ENCODE peak calls at places on chromosomes 2 and 18, in nine cellular contexts. P is aorta, A is gastrocnemius medialis, F is mesendoderm, L is GM12878, W is Karpas-422, N is tibial artery, M is HCT116, X is trophoblast cell. V is an unnamed sample.

GRCh38 chr2:121356058-121356640 is 71.1 kb upstream of the TFCP2L1 start:
- DNase-seq in X (peak; percentile 78), N (no peak), W (peak; percentile 77), A (no peak), L (no peak), M (peak; percentile 48), F (peak; percentile 84), P (no peak), V (peak; percentile 61)

GRCh38 chr2:70553334-70553583 is 367 bp downstream of the TGFA start:
- DNase-seq in L (no peak), W (no peak), X (no peak), M (no peak), F (peak; percentile 63), A (no peak), N (no peak), P (no peak), V (no peak)

GRCh38 chr2:237685408-237685807 is 58.0 kb downstream of the LRRFIP1 start:
- DNase-seq in A (no peak), L (no peak), W (no peak), M (no peak), F (peak; percentile 83), X (no peak), P (no peak), N (no peak), V (no peak)

GRCh38 chr18:6874316-6874715 is 144.8 kb downstream of the ARHGAP28 start:
- DNase-seq in A (no peak), W (no peak), F (no peak), M (no peak), P (no peak), X (no peak), N (no peak), L (no peak), V (no peak)

GRCh38 chr18:44725300-44726096 is 44.8 kb downstream of the SETBP1 start:
- DNase-seq in N (no peak), F (peak; percentile 45), A (no peak), X (no peak), M (no peak), P (peak; percentile 84), W (no peak), L (peak; percentile 71), V (no peak)

GRCh38 chr2:43225093-43225787 is 1.2 kb downstream of the ZFP36L2 start:
- DNase-seq in L (no peak), W (peak; percentile 72), M (no peak), F (peak; percentile 79), P (peak; percentile 84), N (peak; percentile 81), A (peak; percentile 57), X (no peak), V (no peak)

GRCh38 chr2:160228141-160228963 is 28.3 kb upstream of the ITGB6 start:
- DNase-seq in P (no peak), F (no peak), A (no peak), X (no peak), N (no peak), W (no peak), M (no peak), L (no peak), V (no peak)

GRCh38 chr2:157789933-157790511 is 86.1 kb downstream of the ACVR1 start:
- DNase-seq in W (no peak), P (peak; percentile 79), F (peak; percentile 25), A (peak; percentile 94), M (no peak), X (no peak), L (no peak), N (peak; percentile 84), V (no peak)

GRCh38 chr2:47899915-47900314 is 6.4 kb downstream of the FBXO11 start:
- DNase-seq in X (no peak), A (no peak), P (no peak), W (no peak), F (peak; percentile 65), L (no peak), N (no peak), M (no peak), V (no peak)

GRCh38 chr2:167134381-167135072 is 246.2 kb downstream of the XIRP2 start:
- DNase-seq in P (no peak), N (no peak), X (no peak), A (no peak), W (no peak), F (peak; percentile 19), M (no peak), L (no peak), V (no peak)

GRCh38 chr18:22930089-22930713 is 2.9 kb upstream of the RBBP8 start:
- DNase-seq in F (peak; percentile 75), X (peak; percentile 74), W (peak; percentile 91), P (peak; percentile 88), L (no peak), M (peak; percentile 57), N (peak; percentile 79), A (peak; percentile 29), V (peak; percentile 67)

GRCh38 chr2:150438654-150439053 is 48.8 kb downstream of the RND3 start:
- DNase-seq in M (no peak), N (no peak), W (no peak), X (no peak), L (no peak), A (no peak), F (no peak), P (no peak), V (no peak)

GRCh38 chr18:28425886-28426285 is 249.0 kb upstream of the CDH2 start:
- DNase-seq in W (no peak), L (no peak), M (no peak), N (no peak), A (no peak), X (no peak), F (no peak), P (no peak), V (no peak)

GRCh38 chr2:172084484-172084733 is 898 bp upstream of the DLX1 start:
- DNase-seq in F (peak; percentile 66), A (no peak), L (no peak), N (no peak), X (no peak), M (no peak), P (no peak), W (no peak), V (no peak)

DNA sequence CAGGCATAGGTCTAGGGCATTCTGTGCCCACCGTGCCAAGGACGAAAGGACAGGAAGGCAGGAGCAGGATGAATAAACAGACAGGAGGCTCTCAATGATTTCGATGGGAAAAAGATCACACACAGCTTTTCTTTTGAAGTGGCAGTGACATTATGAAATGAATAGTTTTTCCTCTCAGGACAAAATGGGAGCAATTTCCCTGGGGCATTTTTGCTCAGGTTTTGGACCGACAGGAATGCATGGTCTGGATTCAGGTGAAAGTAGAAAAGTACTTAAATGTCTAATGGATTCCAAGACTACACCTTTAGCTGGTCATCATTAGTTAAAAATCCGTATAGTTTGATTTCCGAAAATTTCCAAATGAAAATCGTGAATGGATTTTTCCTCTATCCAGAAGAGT is 68.7 kb upstream of the STAM2 start:
- DNase-seq in L (no peak), X (peak; percentile 94), N (no peak), P (no peak), F (no peak), W (no peak), A (no peak), M (no peak), V (no peak)
- H3K27ac ChIP-seq in L (no peak overlapping the region), X (peak overlapping the region; percentile 79), N (peak overlapping the region; percentile 15), P (no peak overlapping the region), F (no peak overlapping the region), W (no peak overlapping the region), A (no peak overlapping the region), M (no peak overlapping the region), V (no peak overlapping the region)

GRCh38 chr2:151729416-151729811 is 4.9 kb downstream of the NEB start:
- DNase-seq in N (no peak), P (no peak), M (no peak), L (no peak), X (no peak), W (no peak), F (no peak), A (no peak), V (no peak)

GRCh38 chr2:151729837-151730236 is 4.4 kb downstream of the NEB start:
- DNase-seq in F (no peak), N (no peak), P (no peak), A (no peak), W (no peak), X (no peak), M (no peak), L (no peak), V (no peak)

GRCh38 chr2:151728736-151729415 is 5.4 kb downstream of the NEB start:
- DNase-seq in M (no peak), N (no peak), A (peak; percentile 46), X (no peak), P (no peak), F (peak; percentile 55), L (no peak), W (no peak), V (no peak)

GRCh38 chr2:151727593-151728552 is 6.4 kb downstream of the NEB start:
- DNase-seq in M (no peak), X (no peak), P (no peak), F (no peak), A (peak; percentile 69), L (no peak), W (no peak), N (no peak), V (no peak)

GRCh38 chr2:151730242-151730975 is 3.9 kb downstream of the NEB start:
- DNase-seq in L (no peak), A (peak; percentile 62), N (no peak), F (peak; percentile 49), P (no peak), M (no peak), W (no peak), X (no peak), V (no peak)
- H3K27ac ChIP-seq in L (no peak overlapping the region), A (peak overlapping the region; percentile 93), N (no peak overlapping the region), F (no peak overlapping the region), P (no peak overlapping the region), M (no peak overlapping the region), W (no peak overlapping the region), X (no peak overlapping the region), V (no peak overlapping the region)

GRCh38 chr2:218399391-218400166 is at the start of gene CTDSP1:
- DNase-seq in W (peak; percentile 98), X (peak; percentile 90), L (peak; percentile 73), N (peak; percentile 98), A (peak; percentile 96), P (peak; percentile 99), F (peak; percentile 98), M (peak; percentile 88), V (peak; percentile 91)
- H3K27ac ChIP-seq in W (peak within 1 kb of the TSS; percentile 86), X (peak within 1 kb of the TSS; percentile 86), L (peak within 1 kb of the TSS; percentile 96), N (peak within 1 kb of the TSS; percentile 100), A (peak within 1 kb of the TSS; percentile 99), P (peak within 1 kb of the TSS; percentile 90), F (peak within 1 kb of the TSS; percentile 68), M (peak within 1 kb of the TSS; percentile 99), V (no peak within 1 kb of the TSS)

GRCh38 chr2:165874445-165875039 is 79.0 kb downstream of the TTC21B start:
- DNase-seq in X (peak; percentile 9), A (no peak), N (no peak), P (no peak), W (peak; percentile 94), M (peak; percentile 28), F (peak; percentile 82), L (peak; percentile 36), V (peak; percentile 13)

GRCh38 chr2:165872101-165872791 is 78.2 kb upstream of the GALNT3 start:
- DNase-seq in N (no peak), L (no peak), F (no peak), A (no peak), M (no peak), P (no peak), X (no peak), W (no peak), V (no peak)

GRCh38 chr2:165876712-165877111 is 76.9 kb downstream of the TTC21B start:
- DNase-seq in P (no peak), W (no peak), M (no peak), L (no peak), A (no peak), F (peak; percentile 77), N (no peak), X (no peak), V (no peak)

GRCh38 chr2:165876269-165876668 is 77.3 kb downstream of the TTC21B start:
- DNase-seq in A (no peak), L (no peak), M (no peak), P (no peak), X (no peak), N (no peak), W (no peak), F (no peak), V (no peak)

GRCh38 chr2:165877565-165878550 is 75.7 kb downstream of the TTC21B start:
- DNase-seq in W (no peak), M (no peak), N (no peak), L (peak; percentile 30), A (no peak), F (no peak), X (peak; percentile 17), P (no peak), V (no peak)
- H3K27ac ChIP-seq in W (no peak overlapping the region), M (no peak overlapping the region), N (no peak overlapping the region), L (peak overlapping the region; percentile 30), A (no peak overlapping the region), F (no peak overlapping the region), X (no peak overlapping the region), P (no peak overlapping the region), V (no peak overlapping the region)

V was measured in iPS DF 6.9.